ENCODE peak calls at places on chromosome 17, in seven cellular contexts. One of them, this sample, is unnamed. For H3K4me1, the result is how much of the 10 kb centered on the place peaks cover.

GRCh38 chr17:45852535-45853297 is 8.0 kb downstream of the SPPL2C start:
- DNase-seq in esophagus squamous epithelium: no peak
- DNase-seq in transverse colon: peak
- DNase-seq in neuronal stem cell: peak
- DNase-seq in lung: peak
- DNase-seq in prostate gland: peak
- DNase-seq in pancreas: peak
- DNase-seq in this sample: peak

GRCh38 chr17:81162491-81162890 is 2.8 kb upstream of the PVALEF start:
- DNase-seq in neuronal stem cell: no peak
- DNase-seq in prostate gland: no peak
- DNase-seq in pancreas: peak
- DNase-seq in lung: no peak
- DNase-seq in esophagus squamous epithelium: no peak
- DNase-seq in transverse colon: no peak
- DNase-seq in this sample: no peak

GRCh38 chr17:18992454-18993130 is 12.0 kb downstream of the FAM83G start:
- DNase-seq in neuronal stem cell: no peak
- DNase-seq in pancreas: peak
- DNase-seq in prostate gland: no peak
- DNase-seq in esophagus squamous epithelium: no peak
- DNase-seq in lung: peak
- DNase-seq in transverse colon: peak
- DNase-seq in this sample: no peak

GRCh38 chr17:71900830-71901229 is 220.0 kb upstream of the SOX9 start:
- DNase-seq in lung: no peak
- DNase-seq in neuronal stem cell: no peak
- DNase-seq in prostate gland: no peak
- DNase-seq in esophagus squamous epithelium: no peak
- DNase-seq in transverse colon: no peak
- DNase-seq in pancreas: no peak
- DNase-seq in this sample: no peak

GRCh38 chr17:64507418-64507766 is 615 bp downstream of the CEP95 start:
- DNase-seq in pancreas: no peak
- DNase-seq in transverse colon: no peak
- DNase-seq in esophagus squamous epithelium: no peak
- DNase-seq in lung: no peak
- DNase-seq in neuronal stem cell: peak
- DNase-seq in prostate gland: peak
- DNase-seq in this sample: peak

GRCh38 chr17:42155614-42156045 is 841 bp upstream of the RAB5C start:
- DNase-seq in neuronal stem cell: no peak
- DNase-seq in lung: no peak
- DNase-seq in esophagus squamous epithelium: no peak
- DNase-seq in prostate gland: no peak
- DNase-seq in pancreas: no peak
- DNase-seq in transverse colon: no peak
- DNase-seq in this sample: no peak

GRCh38 chr17:43983515-43984411 is 20.7 kb upstream of the NAGS start:
- DNase-seq in lung: no peak
- DNase-seq in transverse colon: peak
- DNase-seq in prostate gland: no peak
- DNase-seq in esophagus squamous epithelium: no peak
- DNase-seq in neuronal stem cell: no peak
- DNase-seq in pancreas: peak
- DNase-seq in this sample: no peak

GRCh38 chr17:52470553-52470952 is 312.0 kb upstream of the CA10 start:
- DNase-seq in pancreas: no peak
- DNase-seq in neuronal stem cell: no peak
- DNase-seq in prostate gland: no peak
- DNase-seq in transverse colon: no peak
- DNase-seq in lung: no peak
- DNase-seq in esophagus squamous epithelium: no peak
- DNase-seq in this sample: no peak

GRCh38 chr17:4940625-4941021 is 555 bp downstream of the RNF167 start:
- DNase-seq in prostate gland: no peak
- DNase-seq in esophagus squamous epithelium: no peak
- DNase-seq in neuronal stem cell: no peak
- DNase-seq in transverse colon: peak
- DNase-seq in lung: no peak
- DNase-seq in pancreas: peak
- DNase-seq in this sample: no peak

GRCh38 chr17:79810138-79811027 is 13.5 kb upstream of the CBX8 start:
- DNase-seq in pancreas: peak
- DNase-seq in neuronal stem cell: no peak
- DNase-seq in lung: no peak
- DNase-seq in transverse colon: peak
- DNase-seq in prostate gland: peak
- DNase-seq in esophagus squamous epithelium: no peak
- DNase-seq in this sample: no peak

GRCh38 chr17:43768382-43768781 is 9.8 kb upstream of the SOST start:
- DNase-seq in neuronal stem cell: no peak
- DNase-seq in prostate gland: no peak
- DNase-seq in esophagus squamous epithelium: no peak
- DNase-seq in transverse colon: peak
- DNase-seq in pancreas: no peak
- DNase-seq in lung: peak
- DNase-seq in this sample: no peak

GRCh38 chr17:80829166-80829813 is 162.4 kb upstream of the CHMP6 start:
- DNase-seq in esophagus squamous epithelium: no peak
- DNase-seq in pancreas: no peak
- DNase-seq in prostate gland: no peak
- DNase-seq in neuronal stem cell: no peak
- DNase-seq in lung: no peak
- DNase-seq in transverse colon: no peak
- DNase-seq in this sample: no peak

GRCh38 chr17:62597920-62598319 is 29.6 kb upstream of the MRC2 start:
- DNase-seq in pancreas: no peak
- DNase-seq in esophagus squamous epithelium: no peak
- DNase-seq in neuronal stem cell: no peak
- DNase-seq in transverse colon: no peak
- DNase-seq in lung: peak
- DNase-seq in prostate gland: no peak
- DNase-seq in this sample: no peak

GRCh38 chr17:66445229-66445628 is 142.8 kb downstream of the PRKCA start:
- DNase-seq in neuronal stem cell: no peak
- DNase-seq in pancreas: no peak
- DNase-seq in prostate gland: no peak
- DNase-seq in lung: no peak
- DNase-seq in transverse colon: no peak
- DNase-seq in esophagus squamous epithelium: no peak
- DNase-seq in this sample: no peak

GRCh38 chr17:36942031-36942599 is 4.8 kb downstream of the LHX1 start:
- DNase-seq in pancreas: peak
- DNase-seq in prostate gland: no peak
- DNase-seq in esophagus squamous epithelium: no peak
- DNase-seq in lung: no peak
- DNase-seq in transverse colon: no peak
- DNase-seq in neuronal stem cell: no peak
- DNase-seq in this sample: no peak

GRCh38 chr17:146983-147761 is 9.8 kb downstream of the SCGB1C2 start:
- DNase-seq in lung: no peak
- DNase-seq in esophagus squamous epithelium: no peak
- DNase-seq in transverse colon: no peak
- DNase-seq in neuronal stem cell: no peak
- DNase-seq in prostate gland: no peak
- DNase-seq in pancreas: peak
- DNase-seq in this sample: peak

GRCh38 chr17:37605813-37606505 is 3.3 kb downstream of the SYNRG start:
- DNase-seq in neuronal stem cell: no peak
- DNase-seq in prostate gland: no peak
- DNase-seq in esophagus squamous epithelium: no peak
- DNase-seq in lung: no peak
- DNase-seq in pancreas: no peak
- DNase-seq in transverse colon: peak
- DNase-seq in this sample: no peak

GRCh38 chr17:76197911-76198310 is 42.4 kb downstream of the RNF157 start:
- DNase-seq in transverse colon: no peak
- DNase-seq in esophagus squamous epithelium: no peak
- DNase-seq in prostate gland: no peak
- DNase-seq in lung: no peak
- DNase-seq in pancreas: no peak
- DNase-seq in neuronal stem cell: no peak
- DNase-seq in this sample: peak
- H3K27ac ChIP-seq in transverse colon: no peak
- H3K27ac ChIP-seq in esophagus squamous epithelium: no peak
- H3K27ac ChIP-seq in prostate gland: no peak
- H3K27ac ChIP-seq in lung: no peak
- H3K27ac ChIP-seq in pancreas: no peak
- H3K27ac ChIP-seq in neuronal stem cell: no peak
- H3K27ac ChIP-seq in this sample: no peak

DNA sequence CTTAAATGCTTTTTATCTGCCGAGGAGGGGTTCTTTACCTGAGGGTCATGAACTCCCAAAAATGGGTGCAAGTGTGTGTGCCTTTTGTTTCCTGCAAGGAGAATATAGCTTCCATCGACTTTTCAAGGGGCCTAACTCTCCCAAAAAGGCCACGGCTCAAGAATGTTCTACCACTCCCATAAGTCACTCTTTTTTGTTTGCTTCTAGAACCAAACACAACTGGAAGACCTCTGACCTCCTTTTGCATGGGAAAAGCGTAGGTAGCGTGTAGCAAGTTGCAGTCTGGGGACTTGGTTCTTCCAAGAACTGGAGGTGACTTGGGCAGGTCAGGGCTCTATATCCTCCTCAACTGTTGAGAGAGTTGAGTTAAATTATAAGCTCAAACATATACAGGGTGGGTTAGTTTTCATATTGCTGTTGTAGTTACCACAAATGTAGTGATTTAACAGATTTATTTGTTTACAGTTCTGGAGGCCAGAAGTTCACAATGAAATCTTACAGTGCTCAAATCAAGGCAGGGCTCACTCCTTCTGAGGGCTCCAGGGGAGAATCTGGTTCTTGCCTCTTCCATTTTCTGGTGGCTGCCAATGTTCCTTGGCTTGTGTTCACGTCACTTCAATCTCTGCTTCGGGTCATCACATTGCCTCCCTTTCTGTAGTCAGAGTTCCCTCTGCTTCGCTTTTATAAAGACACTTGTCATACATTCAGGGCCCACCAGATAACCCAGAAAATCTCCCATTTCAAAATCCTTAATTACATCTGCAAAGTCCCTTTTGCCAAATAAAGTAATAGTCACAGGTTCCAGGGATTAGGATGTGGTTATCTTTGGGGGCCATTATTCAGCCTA is 1.4 kb downstream of the TMEM97 start:
- DNase-seq in esophagus squamous epithelium: no peak
- DNase-seq in neuronal stem cell: no peak
- DNase-seq in prostate gland: no peak
- DNase-seq in transverse colon: no peak
- DNase-seq in pancreas: no peak
- DNase-seq in lung: peak
- DNase-seq in this sample: no peak
- H3K4me3 ChIP-seq in esophagus squamous epithelium: no peak
- H3K4me3 ChIP-seq in neuronal stem cell: peak
- H3K4me3 ChIP-seq in prostate gland: no peak
- H3K4me3 ChIP-seq in transverse colon: peak
- H3K4me3 ChIP-seq in pancreas: peak
- H3K4me3 ChIP-seq in lung: peak
- H3K4me3 ChIP-seq in this sample: peak

GRCh38 chr17:30520882-30521281 is 43.7 kb downstream of the GOSR1 start:
- DNase-seq in esophagus squamous epithelium: no peak
- DNase-seq in prostate gland: no peak
- DNase-seq in pancreas: no peak
- DNase-seq in neuronal stem cell: no peak
- DNase-seq in lung: no peak
- DNase-seq in transverse colon: no peak
- DNase-seq in this sample: no peak
- H3K4me1 ChIP-seq in esophagus squamous epithelium: under half
- H3K4me1 ChIP-seq in prostate gland: under half
- H3K4me1 ChIP-seq in pancreas: under half
- H3K4me1 ChIP-seq in neuronal stem cell: under half
- H3K4me1 ChIP-seq in lung: under half
- H3K4me1 ChIP-seq in transverse colon: under half
- H3K4me1 ChIP-seq in this sample: under half

GRCh38 chr17:12040478-12040877 is 19.8 kb downstream of the MAP2K4 start:
- DNase-seq in pancreas: no peak
- DNase-seq in neuronal stem cell: no peak
- DNase-seq in lung: no peak
- DNase-seq in transverse colon: no peak
- DNase-seq in prostate gland: no peak
- DNase-seq in esophagus squamous epithelium: no peak
- DNase-seq in this sample: no peak
- H3K27ac ChIP-seq in pancreas: no peak
- H3K27ac ChIP-seq in neuronal stem cell: no peak
- H3K27ac ChIP-seq in lung: no peak
- H3K27ac ChIP-seq in transverse colon: no peak
- H3K27ac ChIP-seq in prostate gland: no peak
- H3K27ac ChIP-seq in esophagus squamous epithelium: no peak
- H3K27ac ChIP-seq in this sample: no peak

DNA sequence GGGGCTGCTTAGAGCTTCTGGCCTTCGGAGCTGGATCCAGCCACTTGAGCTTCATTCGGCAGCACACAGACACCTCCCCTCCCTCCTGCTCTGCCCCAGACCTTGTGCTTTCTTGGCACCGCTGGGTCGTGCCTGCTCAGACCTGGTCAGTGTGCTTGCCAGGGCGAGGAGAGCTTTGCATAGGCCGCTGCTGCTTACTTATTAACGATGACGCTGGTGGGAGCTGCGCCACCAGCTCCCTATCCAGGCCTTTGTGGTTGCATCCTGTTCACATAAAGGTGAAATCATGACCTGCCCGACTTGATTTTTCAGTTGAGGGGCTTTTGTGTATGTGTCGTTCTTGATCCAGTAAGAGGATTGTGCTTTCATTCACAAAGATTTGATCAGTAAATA is 101.1 kb downstream of the MSI2 start:
- DNase-seq in pancreas: peak
- DNase-seq in lung: peak
- DNase-seq in prostate gland: peak
- DNase-seq in neuronal stem cell: no peak
- DNase-seq in esophagus squamous epithelium: no peak
- DNase-seq in transverse colon: peak
- DNase-seq in this sample: no peak
- H3K4me3 ChIP-seq in pancreas: peak
- H3K4me3 ChIP-seq in lung: no peak
- H3K4me3 ChIP-seq in prostate gland: peak
- H3K4me3 ChIP-seq in neuronal stem cell: no peak
- H3K4me3 ChIP-seq in esophagus squamous epithelium: peak
- H3K4me3 ChIP-seq in transverse colon: no peak
- H3K4me3 ChIP-seq in this sample: no peak

DNA sequence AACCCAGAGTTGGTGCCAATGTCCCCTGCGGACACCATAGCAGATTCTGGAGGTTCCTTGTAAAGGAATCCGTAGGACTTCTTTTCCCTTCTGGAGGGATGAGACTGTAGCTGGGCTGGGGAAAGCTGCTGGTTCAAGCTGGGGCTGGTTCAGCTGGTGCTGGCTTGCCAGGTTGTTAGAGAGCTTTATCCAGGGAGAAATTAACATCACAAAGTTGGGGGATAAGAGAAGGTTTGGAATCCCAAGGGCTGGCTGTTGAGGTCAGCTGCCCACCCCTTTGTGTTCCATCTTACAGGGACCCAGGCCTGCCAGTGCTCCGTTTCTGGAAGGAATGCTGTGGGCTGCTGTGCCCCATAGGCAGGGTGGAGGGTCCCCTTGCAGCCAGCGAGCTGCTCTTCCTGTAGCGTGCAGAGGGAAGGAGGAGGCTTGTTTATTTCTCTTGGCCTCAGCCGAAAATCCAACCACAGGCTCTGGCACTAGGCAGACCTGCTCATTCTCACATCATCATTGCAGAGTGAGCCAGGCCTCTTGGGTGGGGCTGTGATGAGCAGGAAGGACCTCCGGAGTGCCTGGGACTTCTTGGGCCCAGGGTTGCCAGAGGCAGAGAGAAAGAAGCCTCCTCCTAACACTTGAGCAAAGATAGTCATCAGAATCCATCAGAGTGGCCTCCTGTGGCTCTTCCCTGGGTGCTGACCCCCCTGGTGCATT is 251.1 kb downstream of the SEC14L1 start:
- DNase-seq in lung: no peak
- DNase-seq in pancreas: peak
- DNase-seq in prostate gland: no peak
- DNase-seq in esophagus squamous epithelium: no peak
- DNase-seq in neuronal stem cell: no peak
- DNase-seq in transverse colon: peak
- DNase-seq in this sample: peak
- H3K4me1 ChIP-seq in lung: half or more
- H3K4me1 ChIP-seq in pancreas: under half
- H3K4me1 ChIP-seq in prostate gland: under half
- H3K4me1 ChIP-seq in esophagus squamous epithelium: half or more
- H3K4me1 ChIP-seq in neuronal stem cell: half or more
- H3K4me1 ChIP-seq in transverse colon: half or more
- H3K4me1 ChIP-seq in this sample: half or more

This sample was measured in SJSA1.